ENCODE peak calls at places on chromosomes 16 and 17, in seven cellular contexts. P, S, I, T, R, B and U are unnamed samples. For H3K4me1, the result is how much of the 10 kb centered on the place peaks cover.

GRCh38 chr17:65123757-65124675 is 13.2 kb upstream of the RGS9 start:
- DNase-seq in I (no peak), R (no peak), S (peak), B (no peak), P (no peak), T (no peak), U (peak)

GRCh38 chr17:8420041-8420934 is 15.4 kb upstream of the NDEL1 start:
- DNase-seq in P (peak), T (peak), I (no peak), B (peak), S (peak), R (no peak), U (peak)

GRCh38 chr16:47538472-47538871 is 77.3 kb downstream of the PHKB start:
- DNase-seq in T (no peak), I (no peak), S (no peak), R (no peak), P (no peak), B (no peak), U (no peak)

GRCh38 chr17:4004517-4005295 is 40.5 kb upstream of the ATP2A3 start:
- DNase-seq in B (peak), I (peak), S (peak), P (peak), R (peak), T (peak), U (no peak)

GRCh38 chr16:75385507-75386152 is 47.7 kb downstream of the CFDP1 start:
- DNase-seq in T (no peak), I (no peak), P (no peak), B (no peak), R (no peak), S (peak), U (peak)

GRCh38 chr17:78378225-78379133 is at the start of gene PGS1:
- DNase-seq in P (peak), I (peak), S (peak), B (peak), T (peak), R (peak), U (peak)

GRCh38 chr17:35555695-35556094 is 4.9 kb downstream of the SLFN14 start:
- DNase-seq in I (no peak), R (no peak), S (no peak), B (no peak), T (no peak), P (no peak), U (no peak)

GRCh38 chr16:48284772-48285409 is 37.6 kb upstream of the ABCC11 start:
- DNase-seq in P (no peak), R (no peak), S (no peak), I (no peak), B (no peak), T (no peak), U (no peak)

DNA sequence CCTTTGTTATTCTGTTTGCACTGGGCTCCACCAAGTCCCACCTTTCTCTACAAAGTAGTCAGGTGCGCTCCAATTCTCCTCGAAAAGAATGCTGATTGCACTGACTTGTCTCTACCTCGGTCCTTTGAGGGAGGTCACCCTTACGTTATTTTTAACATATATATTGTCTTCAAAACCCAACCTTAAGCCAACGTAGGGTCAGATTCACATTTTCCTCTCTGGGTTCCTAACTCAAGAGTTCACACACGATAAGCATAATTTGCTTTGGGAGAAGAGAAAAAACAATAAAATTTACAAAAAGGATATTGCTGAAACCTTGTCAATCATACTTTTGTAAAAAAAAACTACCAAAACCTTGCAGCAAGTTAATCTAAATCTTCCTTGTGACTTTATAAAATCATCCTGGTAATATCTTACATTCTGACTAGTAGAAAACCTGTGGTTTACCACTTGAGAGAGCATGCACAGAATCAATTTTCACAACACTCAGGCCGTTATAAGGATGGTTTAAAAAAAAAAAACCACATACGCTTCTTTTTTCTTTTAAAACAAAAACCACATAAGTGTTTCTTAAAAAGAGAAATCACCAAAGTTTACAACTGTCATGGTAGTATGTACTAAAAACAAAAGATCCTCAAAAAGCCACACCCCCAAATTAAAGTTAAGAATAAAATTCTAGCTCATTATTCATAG is 72.2 kb upstream of the TRAP1 start:
- DNase-seq in P (no peak), B (no peak), I (no peak), S (no peak), T (no peak), R (no peak), U (no peak)
- H3K4me1 ChIP-seq in P (under half), B (under half), I (under half), S (under half), T (under half), R (under half), U (under half)

GRCh38 chr17:13921841-13922776 is 147.2 kb upstream of the COX10 start:
- DNase-seq in P (no peak), I (no peak), R (no peak), T (no peak), B (no peak), S (no peak), U (no peak)

GRCh38 chr17:13922885-13923284 is 146.4 kb upstream of the COX10 start:
- DNase-seq in R (no peak), I (no peak), B (no peak), S (no peak), P (no peak), T (no peak), U (no peak)

GRCh38 chr17:13920413-13920812 is 148.9 kb upstream of the COX10 start:
- DNase-seq in T (no peak), S (no peak), P (no peak), B (no peak), R (no peak), I (no peak), U (no peak)

GRCh38 chr17:13931111-13931526 is 138.2 kb upstream of the COX10 start:
- DNase-seq in I (no peak), S (peak), B (no peak), P (peak), R (peak), T (no peak), U (no peak)

GRCh38 chr17:13925579-13925978 is 143.7 kb upstream of the COX10 start:
- DNase-seq in B (no peak), P (no peak), T (no peak), R (no peak), I (no peak), S (no peak), U (no peak)
- TF ChIP-seq CTCF in B (no peak), P (peak), T (no peak), R (no peak), I (no peak), S (no peak), U (no peak)

DNA sequence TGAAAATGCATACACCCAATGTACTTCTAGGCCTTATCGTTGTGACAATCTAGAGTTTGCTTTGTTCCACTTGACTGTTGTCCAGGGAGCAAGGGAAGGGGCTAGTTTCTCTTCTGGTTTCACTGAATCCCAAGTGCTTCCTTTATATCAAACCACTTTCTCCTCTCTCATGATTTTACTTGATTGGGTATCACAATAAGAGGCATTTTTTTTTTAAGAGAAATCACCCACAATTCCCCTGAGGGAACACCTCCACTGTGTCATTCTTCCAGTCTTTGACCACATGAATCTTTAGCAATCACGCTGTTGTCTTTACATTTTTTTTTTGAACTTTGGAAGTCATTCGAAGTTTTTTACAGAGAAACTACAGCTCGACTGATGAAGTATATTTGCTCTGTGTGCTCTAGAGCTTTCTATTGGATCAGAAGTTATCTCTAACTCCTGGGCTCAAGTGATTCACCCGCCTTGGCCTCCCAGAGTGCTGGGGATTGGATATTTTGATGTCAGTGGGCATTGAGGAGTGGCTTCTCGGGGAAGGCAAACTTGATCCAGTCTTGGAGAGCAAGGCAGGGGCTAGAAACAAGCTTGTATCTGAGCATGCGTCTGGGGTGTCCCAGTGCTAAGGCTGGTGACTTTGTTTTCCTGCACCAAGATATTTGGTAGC is 3.0 kb downstream of the CDH1 start:
- DNase-seq in I (no peak), R (no peak), P (no peak), S (no peak), B (peak), T (no peak), U (no peak)
- H3K4me1 ChIP-seq in I (under half), R (under half), P (under half), S (under half), B (half or more), T (half or more), U (half or more)

GRCh38 chr17:33642002-33642401 is 348.9 kb upstream of the ASIC2 start:
- DNase-seq in P (no peak), R (no peak), T (no peak), S (no peak), I (no peak), B (no peak), U (no peak)
- TF ChIP-seq CTCF in P (no peak), R (no peak), T (no peak), S (no peak), I (no peak), B (no peak), U (no peak)

GRCh38 chr17:40113961-40114272 is 7.9 kb upstream of the MSL1 start:
- DNase-seq in B (no peak), T (no peak), P (no peak), R (no peak), I (no peak), S (no peak), U (no peak)

GRCh38 chr17:40113110-40113960 is 8.4 kb upstream of the MSL1 start:
- DNase-seq in I (peak), R (peak), T (peak), B (peak), P (peak), S (peak), U (peak)

GRCh38 chr17:40111221-40112128 is 10.3 kb upstream of the MSL1 start:
- DNase-seq in B (peak), T (peak), P (peak), R (peak), S (peak), I (peak), U (peak)

GRCh38 chr17:40112191-40112590 is 9.6 kb upstream of the MSL1 start:
- DNase-seq in B (no peak), R (no peak), P (no peak), T (no peak), S (no peak), I (no peak), U (no peak)

GRCh38 chr17:40112718-40113109 is 9.1 kb upstream of the MSL1 start:
- DNase-seq in R (no peak), P (peak), I (no peak), T (no peak), B (no peak), S (peak), U (no peak)
- H3K4me1 ChIP-seq in R (under half), P (half or more), I (half or more), T (half or more), B (half or more), S (half or more), U (under half)

GRCh38 chr17:81911277-81911961 is at the start of gene PCYT2:
- DNase-seq in P (peak), I (peak), B (peak), R (peak), T (peak), S (peak), U (peak)
- TF ChIP-seq CTCF in P (no peak), I (no peak), B (peak), R (peak), T (no peak), S (no peak), U (no peak)

DNA sequence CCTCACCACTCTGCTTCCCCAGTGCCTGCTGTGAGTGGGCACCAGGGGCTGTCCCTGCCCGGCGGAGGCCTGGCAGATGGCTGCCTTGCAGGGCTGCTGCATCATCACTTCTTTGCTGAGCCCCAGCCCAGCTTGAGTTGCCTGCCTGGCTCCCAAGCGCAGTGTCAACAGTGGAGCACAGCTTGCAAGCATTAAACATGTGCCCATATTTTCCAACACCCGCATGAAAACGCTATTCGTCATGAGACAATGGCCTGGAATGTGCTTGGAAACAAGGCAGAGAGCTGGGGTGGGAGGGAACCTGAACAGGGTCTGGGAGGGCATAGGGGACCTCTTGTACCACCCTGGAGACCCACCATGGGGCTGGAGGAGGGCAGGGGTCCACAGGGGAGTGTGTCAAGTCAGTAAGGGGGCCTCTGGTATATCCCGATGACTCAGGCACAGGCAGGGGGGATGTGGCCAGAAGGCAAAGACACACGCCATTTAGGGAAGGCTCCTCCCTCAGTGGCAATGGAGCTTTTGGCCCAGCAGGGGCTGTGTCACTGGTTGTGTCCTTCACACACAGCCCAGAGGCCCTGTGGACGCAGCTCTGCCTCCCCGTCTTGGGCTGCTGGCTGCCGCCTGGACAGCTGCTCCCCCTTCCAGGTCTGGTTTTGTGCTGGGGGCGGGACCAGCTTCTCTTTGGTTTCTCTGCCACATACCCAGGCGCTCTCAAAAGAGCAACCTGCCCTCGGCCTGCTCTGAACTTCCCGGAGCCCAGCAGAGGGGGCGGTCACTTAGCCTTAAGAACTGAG is 17.4 kb upstream of the MTSS2 start:
- DNase-seq in T (no peak), S (no peak), B (peak), I (no peak), P (no peak), R (peak), U (no peak)
- H3K4me1 ChIP-seq in T (half or more), S (under half), B (under half), I (under half), P (under half), R (under half), U (under half)